ENCODE peak calls at places on chromosome 5, in four cellular contexts. One of them, this sample, is unnamed.

GRCh38 chr5:56791396-56791795 is 24.0 kb upstream of the MAP3K1 start:
- DNase-seq in B cell: no peak
- DNase-seq in prostate gland: no peak
- DNase-seq in nephron progenitor cell: no peak
- DNase-seq in this sample: no peak

GRCh38 chr5:180470361-180470760 is 23.8 kb upstream of the CNOT6 start:
- DNase-seq in B cell: no peak
- DNase-seq in prostate gland: no peak
- DNase-seq in nephron progenitor cell: no peak
- DNase-seq in this sample: no peak

GRCh38 chr5:59042201-59042600 is 459.3 kb downstream of the RAB3C start:
- DNase-seq in B cell: no peak
- DNase-seq in prostate gland: no peak
- DNase-seq in nephron progenitor cell: no peak
- DNase-seq in this sample: peak; percentile 30

GRCh38 chr5:163614787-163615186 is 109.4 kb downstream of the MAT2B start:
- DNase-seq in B cell: no peak
- DNase-seq in prostate gland: no peak
- DNase-seq in nephron progenitor cell: no peak
- DNase-seq in this sample: no peak

GRCh38 chr5:6197427-6197826 is 180.9 kb downstream of the MED10 start:
- DNase-seq in B cell: no peak
- DNase-seq in prostate gland: no peak
- DNase-seq in nephron progenitor cell: no peak
- DNase-seq in this sample: no peak

GRCh38 chr5:55113327-55113726 is 10.9 kb downstream of the GZMA start:
- DNase-seq in B cell: no peak
- DNase-seq in prostate gland: no peak
- DNase-seq in nephron progenitor cell: no peak
- DNase-seq in this sample: no peak

GRCh38 chr5:58348996-58349728 is 110.7 kb downstream of the PLK2 start:
- DNase-seq in B cell: no peak
- DNase-seq in prostate gland: no peak
- DNase-seq in nephron progenitor cell: no peak
- DNase-seq in this sample: no peak

GRCh38 chr5:171272996-171273970 is 35.8 kb upstream of the TLX3 start:
- DNase-seq in B cell: no peak
- DNase-seq in prostate gland: no peak
- DNase-seq in nephron progenitor cell: peak; percentile 10
- DNase-seq in this sample: peak; percentile 38

GRCh38 chr5:154860123-154860522 is 1.7 kb downstream of the CNOT8 start:
- DNase-seq in B cell: no peak
- DNase-seq in prostate gland: no peak
- DNase-seq in nephron progenitor cell: no peak
- DNase-seq in this sample: peak; percentile 33

GRCh38 chr5:33470544-33470943 is 29.8 kb downstream of the TARS1 start:
- DNase-seq in B cell: no peak
- DNase-seq in prostate gland: no peak
- DNase-seq in nephron progenitor cell: no peak
- DNase-seq in this sample: no peak

GRCh38 chr5:1298067-1298551 is 3.2 kb upstream of the TERT start:
- DNase-seq in B cell: no peak
- DNase-seq in prostate gland: no peak
- DNase-seq in nephron progenitor cell: no peak
- DNase-seq in this sample: no peak

GRCh38 chr5:151125421-151125820 is 32.2 kb downstream of the ANXA6 start:
- DNase-seq in B cell: peak; percentile 72
- DNase-seq in prostate gland: no peak
- DNase-seq in nephron progenitor cell: no peak
- DNase-seq in this sample: peak; percentile 59

GRCh38 chr5:128674837-128675446 is 136.9 kb upstream of the FBN2 start:
- DNase-seq in B cell: peak; percentile 17
- DNase-seq in prostate gland: no peak
- DNase-seq in nephron progenitor cell: peak; percentile 45
- DNase-seq in this sample: peak; percentile 66

GRCh38 chr5:76546497-76547102 is 76.6 kb downstream of the F2RL2 start:
- DNase-seq in B cell: peak; percentile 15
- DNase-seq in prostate gland: no peak
- DNase-seq in nephron progenitor cell: no peak
- DNase-seq in this sample: peak; percentile 57

GRCh38 chr5:164013077-164013670 is 507.8 kb downstream of the MAT2B start:
- DNase-seq in B cell: peak; percentile 80
- DNase-seq in prostate gland: peak; percentile 64
- DNase-seq in nephron progenitor cell: peak; percentile 75
- DNase-seq in this sample: peak; percentile 57

GRCh38 chr5:31678180-31678579 is 39.2 kb downstream of the PDZD2 start:
- DNase-seq in B cell: no peak
- DNase-seq in prostate gland: no peak
- DNase-seq in nephron progenitor cell: no peak
- DNase-seq in this sample: no peak

GRCh38 chr5:3361811-3362605 is 233.6 kb upstream of the IRX1 start:
- DNase-seq in B cell: no peak
- DNase-seq in prostate gland: no peak
- DNase-seq in nephron progenitor cell: no peak
- DNase-seq in this sample: no peak

GRCh38 chr5:102787134-102787533 is 32.0 kb downstream of the PAM start:
- DNase-seq in B cell: no peak
- DNase-seq in prostate gland: no peak
- DNase-seq in nephron progenitor cell: no peak
- DNase-seq in this sample: no peak

GRCh38 chr5:72523960-72524582 is 16.9 kb upstream of the ZNF366 start:
- DNase-seq in B cell: peak; percentile 57
- DNase-seq in prostate gland: peak; percentile 46
- DNase-seq in nephron progenitor cell: no peak
- DNase-seq in this sample: no peak

GRCh38 chr5:10635257-10635860 is 71.5 kb downstream of the ANKRD33B start:
- DNase-seq in B cell: peak; percentile 77
- DNase-seq in prostate gland: no peak
- DNase-seq in nephron progenitor cell: no peak
- DNase-seq in this sample: peak; percentile 94

GRCh38 chr5:18778226-18778625 is 1144.0 kb downstream of the TAF11L14 start:
- DNase-seq in B cell: no peak
- DNase-seq in prostate gland: no peak
- DNase-seq in nephron progenitor cell: no peak
- DNase-seq in this sample: no peak

GRCh38 chr5:60872892-60873291 is 28.8 kb upstream of the ELOVL7 start:
- DNase-seq in B cell: no peak
- DNase-seq in prostate gland: no peak
- DNase-seq in nephron progenitor cell: no peak
- DNase-seq in this sample: no peak

GRCh38 chr5:123696948-123697347 is 185.0 kb downstream of the CSNK1G3 start:
- DNase-seq in B cell: no peak
- DNase-seq in prostate gland: peak; percentile 73
- DNase-seq in nephron progenitor cell: no peak
- DNase-seq in this sample: no peak

GRCh38 chr5:142694092-142694856 is 8.4 kb upstream of the FGF1 start:
- DNase-seq in B cell: no peak
- DNase-seq in prostate gland: no peak
- DNase-seq in nephron progenitor cell: no peak
- DNase-seq in this sample: no peak
- TF ChIP-seq CTCF in B cell: no peak
- TF ChIP-seq CTCF in prostate gland: no peak
- TF ChIP-seq CTCF in nephron progenitor cell: peak; percentile 14
- TF ChIP-seq CTCF in this sample: no peak

GRCh38 chr5:143972068-143972467 is 160.1 kb downstream of the HMHB1 start:
- DNase-seq in B cell: no peak
- DNase-seq in prostate gland: no peak
- DNase-seq in nephron progenitor cell: no peak
- DNase-seq in this sample: no peak

GRCh38 chr5:143966280-143966679 is 154.3 kb downstream of the HMHB1 start:
- DNase-seq in B cell: no peak
- DNase-seq in prostate gland: no peak
- DNase-seq in nephron progenitor cell: no peak
- DNase-seq in this sample: no peak

GRCh38 chr5:143964919-143965318 is 153.0 kb downstream of the HMHB1 start:
- DNase-seq in B cell: no peak
- DNase-seq in prostate gland: no peak
- DNase-seq in nephron progenitor cell: no peak
- DNase-seq in this sample: no peak

DNA sequence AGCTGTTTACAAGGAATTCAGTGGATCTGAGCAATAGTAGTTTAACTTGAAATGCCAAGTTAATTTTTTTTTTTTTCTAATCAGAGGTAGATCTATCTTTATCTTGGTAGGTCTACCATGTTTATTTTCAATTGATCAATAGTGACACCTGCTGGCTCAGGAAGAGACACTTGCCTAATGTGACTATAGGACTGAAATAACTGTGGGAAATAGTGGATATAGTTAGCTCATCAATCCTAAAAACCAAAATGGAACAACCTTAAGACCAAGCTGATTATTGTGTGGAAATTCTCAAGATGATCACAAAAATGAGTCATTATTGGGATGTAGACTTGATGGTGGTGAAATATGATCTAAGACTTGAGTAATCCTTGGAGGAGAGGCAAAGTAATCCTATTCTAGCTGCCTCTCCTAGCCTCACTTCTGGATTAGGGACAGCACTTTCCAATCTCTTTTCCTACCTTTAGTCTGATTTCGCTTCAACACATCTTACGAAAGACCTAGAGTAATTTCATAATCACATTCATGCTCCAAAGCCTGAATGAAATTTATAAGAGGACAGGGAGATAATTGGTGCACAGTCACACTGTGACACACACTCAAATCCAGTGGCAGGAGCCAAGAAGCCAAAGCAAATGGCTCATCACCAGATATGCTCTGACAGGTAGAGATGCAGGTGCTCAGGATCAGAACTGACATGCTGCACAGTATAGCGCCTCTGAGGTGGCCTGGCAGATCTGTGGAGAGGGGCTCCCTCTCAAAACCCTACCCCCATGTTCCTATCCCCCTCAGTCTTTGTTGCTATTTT is 156.3 kb downstream of the HMHB1 start:
- DNase-seq in B cell: peak; percentile 6
- DNase-seq in prostate gland: peak; percentile 4
- DNase-seq in nephron progenitor cell: peak; percentile 3
- DNase-seq in this sample: no peak
- TF ChIP-seq CTCF in B cell: no peak
- TF ChIP-seq CTCF in prostate gland: no peak
- TF ChIP-seq CTCF in nephron progenitor cell: peak; percentile 46
- TF ChIP-seq CTCF in this sample: peak; percentile 71

GRCh38 chr5:78984611-78985406 is at the start of gene ARSB:
- DNase-seq in B cell: peak; percentile 88
- DNase-seq in prostate gland: peak; percentile 83
- DNase-seq in nephron progenitor cell: peak; percentile 89
- DNase-seq in this sample: peak; percentile 79
- TF ChIP-seq CTCF in B cell: no peak
- TF ChIP-seq CTCF in prostate gland: no peak
- TF ChIP-seq CTCF in nephron progenitor cell: no peak
- TF ChIP-seq CTCF in this sample: no peak

GRCh38 chr5:110054240-110054639 is 364.5 kb downstream of the MAN2A1 start:
- DNase-seq in B cell: peak; percentile 60
- DNase-seq in prostate gland: peak; percentile 8
- DNase-seq in nephron progenitor cell: no peak
- DNase-seq in this sample: peak; percentile 89
- TF ChIP-seq CTCF in B cell: no peak
- TF ChIP-seq CTCF in prostate gland: no peak
- TF ChIP-seq CTCF in nephron progenitor cell: no peak
- TF ChIP-seq CTCF in this sample: peak; percentile 64

GRCh38 chr5:158200624-158201023 is 341.7 kb upstream of the CLINT1 start:
- DNase-seq in B cell: no peak
- DNase-seq in prostate gland: no peak
- DNase-seq in nephron progenitor cell: no peak
- DNase-seq in this sample: no peak

GRCh38 chr5:158194561-158194961 is 335.6 kb upstream of the CLINT1 start:
- DNase-seq in B cell: peak; percentile 54
- DNase-seq in prostate gland: no peak
- DNase-seq in nephron progenitor cell: no peak
- DNase-seq in this sample: no peak

GRCh38 chr5:158198636-158199035 is 339.7 kb upstream of the CLINT1 start:
- DNase-seq in B cell: peak; percentile 63
- DNase-seq in prostate gland: no peak
- DNase-seq in nephron progenitor cell: no peak
- DNase-seq in this sample: no peak

DNA sequence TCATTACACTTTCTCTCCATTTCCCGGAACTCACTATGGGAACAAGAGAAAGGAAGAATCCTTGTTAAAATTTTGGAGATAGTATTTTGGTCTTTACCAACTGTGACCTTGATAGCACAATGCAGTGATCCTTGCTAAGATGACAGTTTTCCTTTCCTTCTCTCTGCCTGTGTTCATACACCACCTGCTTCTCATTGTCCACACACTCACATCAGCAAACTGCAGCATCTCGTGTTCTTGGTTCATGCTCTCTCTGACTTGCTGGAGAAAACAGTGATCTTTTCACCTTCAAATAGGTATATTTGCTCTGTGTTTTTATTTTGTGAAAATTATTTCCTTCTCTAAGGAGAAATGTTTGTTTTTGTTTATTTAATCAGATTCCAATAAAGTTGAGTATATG is 336.9 kb upstream of the CLINT1 start:
- DNase-seq in B cell: no peak
- DNase-seq in prostate gland: no peak
- DNase-seq in nephron progenitor cell: no peak
- DNase-seq in this sample: no peak
- TF ChIP-seq CTCF in B cell: no peak
- TF ChIP-seq CTCF in prostate gland: no peak
- TF ChIP-seq CTCF in nephron progenitor cell: no peak
- TF ChIP-seq CTCF in this sample: no peak